ENCODE peak calls at places on chromosomes 6 and 20, in six cellular contexts. R is AG10803, F is mucosa of gallbladder, J is amygdala, H is BE2C, C is RWPE1. S is an unnamed sample.

GRCh38 chr6:88614306-88614877 is 349.0 kb downstream of the RNGTT start:
- DNase-seq in F (no peak), R (no peak), C (no peak), H (no peak), J (no peak), S (no peak)

GRCh38 chr6:83231146-83231545 is 38.0 kb downstream of the RWDD2A start:
- DNase-seq in R (peak; percentile 90), F (no peak), J (no peak), C (no peak), H (no peak), S (peak; percentile 17)

GRCh38 chr6:14100098-14100497 is 17.5 kb upstream of the CD83 start:
- DNase-seq in H (no peak), J (no peak), C (no peak), R (no peak), F (no peak), S (no peak)

GRCh38 chr6:167762259-167762962 is 64.3 kb upstream of the AFDN start:
- DNase-seq in R (no peak), J (no peak), F (peak; percentile 54), C (no peak), H (no peak), S (no peak)

GRCh38 chr20:54070187-54070987 is at the start of gene BCAS1:
- DNase-seq in J (no peak), C (no peak), R (no peak), F (peak; percentile 61), H (no peak), S (no peak)

GRCh38 chr6:79072640-79073181 is 5.3 kb downstream of the PHIP start:
- DNase-seq in J (no peak), F (no peak), R (no peak), C (no peak), H (no peak), S (no peak)

GRCh38 chr20:4187147-4187546 is 171.8 kb upstream of the RNF24 start:
- DNase-seq in H (no peak), F (no peak), J (no peak), R (no peak), C (no peak), S (no peak)

GRCh38 chr20:22579711-22580697 is 4.4 kb downstream of the FOXA2 start:
- DNase-seq in C (no peak), J (no peak), F (no peak), R (no peak), H (no peak), S (no peak)

GRCh38 chr6:137471497-137471896 is 22.7 kb downstream of the OLIG3 start:
- DNase-seq in H (no peak), C (no peak), R (no peak), F (no peak), J (no peak), S (no peak)

GRCh38 chr6:14001329-14002012 is 76.7 kb downstream of the RNF182 start:
- DNase-seq in F (no peak), J (no peak), R (peak; percentile 98), C (peak; percentile 86), H (peak; percentile 63), S (peak; percentile 97)

GRCh38 chr6:156269751-156270369 is 507.3 kb upstream of the ARID1B start:
- DNase-seq in R (no peak), H (no peak), F (no peak), C (no peak), J (no peak), S (no peak)

GRCh38 chr20:2234788-2235187 is 61.0 kb upstream of the TGM3 start:
- DNase-seq in J (no peak), R (peak; percentile 84), H (no peak), F (no peak), C (no peak), S (peak; percentile 48)

GRCh38 chr6:73800997-73801396 is 105.0 kb downstream of the CD109 start:
- DNase-seq in H (no peak), J (no peak), R (peak; percentile 9), C (no peak), F (no peak), S (no peak)

GRCh38 chr6:17869753-17870050 is 117.7 kb downstream of the KIF13A start:
- DNase-seq in R (no peak), C (no peak), J (no peak), F (no peak), H (no peak), S (no peak)

GRCh38 chr20:3193806-3194616 is 10.5 kb downstream of the DDRGK1 start:
- DNase-seq in F (no peak), R (no peak), H (no peak), J (peak; percentile 22), C (no peak), S (no peak)

GRCh38 chr20:23103284-23104018 is 17.3 kb upstream of the CD93 start:
- DNase-seq in H (no peak), J (no peak), R (no peak), C (no peak), F (no peak), S (no peak)

GRCh38 chr20:10553326-10553984 is 118.3 kb downstream of the SLX4IP start:
- DNase-seq in R (peak; percentile 76), C (peak; percentile 53), H (peak; percentile 68), J (no peak), F (peak; percentile 58), S (peak; percentile 66)

GRCh38 chr20:21006611-21007010 is 99.5 kb downstream of the LINC00237 start:
- DNase-seq in H (no peak), C (no peak), J (no peak), F (no peak), R (no peak), S (no peak)

GRCh38 chr6:43764767-43765166 is 5.2 kb upstream of the VEGFA start:
- DNase-seq in C (no peak), J (no peak), R (no peak), F (no peak), H (no peak), S (no peak)

GRCh38 chr6:40355532-40355931 is 231.6 kb downstream of the LRFN2 start:
- DNase-seq in F (no peak), J (no peak), R (no peak), H (no peak), C (no peak), S (no peak)

GRCh38 chr6:1873781-1874180 is 264.1 kb downstream of the FOXC1 start:
- DNase-seq in J (no peak), C (no peak), R (no peak), H (no peak), F (no peak), S (no peak)

GRCh38 chr20:63751471-63752271 is 12.1 kb downstream of the SLC2A4RG start:
- DNase-seq in H (no peak), C (no peak), J (no peak), R (no peak), F (no peak), S (no peak)

GRCh38 chr6:113564401-113565161 is 292.6 kb upstream of the MARCKS start:
- DNase-seq in C (no peak), F (peak; percentile 88), H (peak; percentile 90), R (peak; percentile 99), J (peak; percentile 58), S (peak; percentile 84)